ENCODE peak calls at places on chromosomes 5 and 9, in nine cellular contexts. G is NCI-H2171 treated with DMSO at 0.1 percent for 48 hours; K is NCI-H1048; C is glutamatergic neuron; U is activated naive CD4-positive, alpha-beta T cell treated with anti-CD3 and anti-CD28 coated beads for 36 hours; J is naive thymus-derived CD8-positive, alpha-beta T cell; B is amniotic stem cell; L is activated T-helper 1 cell treated with anti-CD3 and anti-CD28 coated beads, Interleukin-2, amount 50 U/mL, for 16 hours; Z is stimulated activated CD8-positive, alpha-beta memory T cell treated with anti-CD3 and anti-CD28 coated beads, Interleukin-4, amount 100 ng/mL, for 48 hours. H is an unnamed sample.

GRCh38 chr5:132499440-132500243 is 9.1 kb upstream of the IRF1 start:
- DNase-seq in G (no peak), L (no peak), J (no peak), C (no peak), Z (peak), B (no peak), U (peak), K (no peak), H (no peak)

GRCh38 chr5:150508021-150508640 is at the start of gene NDST1:
- DNase-seq in G (no peak), Z (no peak), J (no peak), U (no peak), L (no peak), K (no peak), C (no peak), B (no peak), H (no peak)

GRCh38 chr5:56827043-56827442 is 11.7 kb downstream of the MAP3K1 start:
- DNase-seq in B (no peak), K (no peak), U (peak), C (no peak), Z (no peak), J (no peak), L (no peak), G (no peak), H (no peak)

GRCh38 chr5:150636391-150637244 is 3.8 kb upstream of the SYNPO start:
- DNase-seq in U (no peak), J (no peak), L (no peak), K (no peak), B (no peak), G (no peak), C (no peak), Z (no peak), H (no peak)

GRCh38 chr9:78695521-78695920 is 398.6 kb downstream of the PSAT1 start:
- DNase-seq in J (no peak), C (no peak), B (no peak), U (no peak), G (peak), K (no peak), L (no peak), Z (no peak), H (no peak)

GRCh38 chr5:173764321-173765029 is 123.7 kb upstream of the CPEB4 start:
- DNase-seq in K (no peak), G (no peak), B (peak), U (no peak), Z (no peak), C (no peak), J (no peak), L (no peak), H (no peak)

GRCh38 chr5:25119654-25120053 is 474.9 kb upstream of the CDH10 start:
- DNase-seq in Z (no peak), C (no peak), K (no peak), L (no peak), J (no peak), B (no peak), U (no peak), G (peak), H (no peak)

GRCh38 chr9:132644251-132644650 is 25.5 kb downstream of the DDX31 start:
- DNase-seq in L (no peak), Z (no peak), U (no peak), G (peak), C (no peak), J (no peak), K (no peak), B (no peak), H (no peak)

GRCh38 chr9:121450241-121450640 is 49.4 kb downstream of the GGTA1 start:
- DNase-seq in G (no peak), K (no peak), U (no peak), J (no peak), C (no peak), L (no peak), B (no peak), Z (no peak), H (no peak)

GRCh38 chr5:107570805-107571531 is 99.8 kb downstream of the EFNA5 start:
- DNase-seq in G (peak), U (peak), B (no peak), Z (peak), L (no peak), K (no peak), C (no peak), J (no peak), H (no peak)

GRCh38 chr9:129944501-129945116 is 98.4 kb downstream of the FNBP1 start:
- DNase-seq in B (no peak), L (peak), U (peak), G (peak), C (no peak), K (no peak), J (peak), Z (peak), H (peak)

GRCh38 chr9:108257387-108257786 is 598.4 kb downstream of the ACTL7B start:
- DNase-seq in B (no peak), J (no peak), C (no peak), L (no peak), G (no peak), U (no peak), K (no peak), Z (no peak), H (no peak)

GRCh38 chr5:88684136-88684500 is 198.9 kb downstream of the MEF2C start:
- DNase-seq in Z (no peak), U (no peak), J (no peak), C (peak), K (no peak), L (no peak), B (no peak), G (peak), H (no peak)

GRCh38 chr9:98873535-98874432 is 66.3 kb downstream of the GALNT12 start:
- DNase-seq in J (no peak), G (no peak), L (no peak), B (no peak), K (no peak), Z (no peak), C (no peak), U (no peak), H (no peak)

GRCh38 chr5:565782-566445 is 41.7 kb upstream of the SLC9A3 start:
- DNase-seq in B (peak), Z (no peak), K (no peak), L (no peak), C (no peak), G (peak), J (no peak), U (no peak), H (no peak)

GRCh38 chr5:44536650-44537260 is 147.5 kb upstream of the FGF10 start:
- DNase-seq in B (no peak), U (peak), L (no peak), Z (peak), K (no peak), G (peak), C (peak), J (no peak), H (no peak)

GRCh38 chr5:80143491-80143890 is 108.3 kb downstream of the THBS4 start:
- DNase-seq in L (no peak), U (no peak), K (no peak), J (no peak), B (no peak), Z (no peak), C (no peak), G (no peak), H (no peak)

GRCh38 chr9:95457769-95458168 is 59.0 kb downstream of the PTCH1 start:
- DNase-seq in U (no peak), B (no peak), C (no peak), Z (no peak), K (no peak), G (no peak), L (no peak), J (no peak), H (no peak)

GRCh38 chr9:88746029-88746743 is 211.2 kb downstream of the NXNL2 start:
- DNase-seq in B (peak), K (no peak), Z (no peak), G (no peak), C (no peak), U (no peak), J (no peak), L (no peak), H (no peak)

GRCh38 chr9:114282507-114282906 is 40.4 kb upstream of the ORM1 start:
- DNase-seq in L (no peak), J (no peak), C (peak), K (no peak), Z (no peak), U (no peak), G (peak), B (no peak), H (no peak)

GRCh38 chr5:152288499-152288898 is 116.6 kb downstream of the NMUR2 start:
- DNase-seq in U (no peak), K (no peak), B (no peak), G (no peak), C (no peak), J (no peak), Z (no peak), L (no peak), H (no peak)

GRCh38 chr5:146510528-146510927 is 5.5 kb downstream of the GPR151 start:
- DNase-seq in Z (no peak), K (no peak), U (no peak), L (no peak), G (no peak), B (no peak), J (no peak), C (no peak), H (no peak)

GRCh38 chr5:62457071-62457470 is 44.5 kb downstream of the IPO11 start:
- DNase-seq in K (no peak), U (no peak), C (no peak), J (no peak), G (no peak), Z (no peak), L (no peak), B (no peak), H (no peak)

GRCh38 chr9:94903961-94904421 is 177.5 kb downstream of the AOPEP start:
- DNase-seq in J (no peak), K (no peak), Z (no peak), L (no peak), G (no peak), C (no peak), U (no peak), B (peak), H (no peak)

GRCh38 chr5:177116631-177117373 is 16.8 kb upstream of the NSD1 start:
- DNase-seq in C (peak), L (peak), U (peak), J (peak), K (no peak), B (no peak), Z (peak), G (no peak), H (peak)

H was measured in effector CD8-positive, alpha-beta T cell.